ENCODE peak calls at places on chromosomes 6 and 20, in six cellular contexts. I is neuronal stem cell, D is mesendoderm, O is H1, S is IMR-90, L is H9. F is an unnamed sample.

GRCh38 chr6:126202689-126203088 is 137.2 kb upstream of the CENPW start:
- DNase-seq in I (no peak), D (no peak), O (no peak), S (no peak), L (no peak), F (no peak)

GRCh38 chr6:170552765-170553685 is at the start of gene PSMB1:
- DNase-seq in I (peak), D (peak), O (peak), S (peak), L (peak), F (peak)

GRCh38 chr6:149246691-149247384 is 70.7 kb upstream of the TAB2 start:
- DNase-seq in I (no peak), D (no peak), O (no peak), S (no peak), L (no peak), F (no peak)

GRCh38 chr6:149965191-149966020 is 1.7 kb downstream of the ULBP1 start:
- DNase-seq in I (no peak), D (peak), O (no peak), S (no peak), L (no peak), F (peak)

GRCh38 chr6:11209941-11210340 is 22.5 kb downstream of the NEDD9 start:
- DNase-seq in I (no peak), D (no peak), O (no peak), S (peak), L (no peak), F (peak)

GRCh38 chr20:44074252-44075151 is 112.5 kb downstream of the JPH2 start:
- DNase-seq in I (no peak), D (no peak), O (no peak), S (peak), L (no peak), F (peak)

GRCh38 chr6:80742481-80742880 is 636.0 kb downstream of the BCKDHB start:
- DNase-seq in I (no peak), D (peak), O (no peak), S (peak), L (no peak), F (peak)

GRCh38 chr6:125855783-125856182 is 65.0 kb downstream of the NCOA7 start:
- DNase-seq in I (no peak), D (no peak), O (no peak), S (no peak), L (no peak), F (no peak)

GRCh38 chr20:22770240-22770800 is 185.9 kb upstream of the FOXA2 start:
- DNase-seq in I (no peak), D (no peak), O (no peak), S (no peak), L (no peak), F (no peak)

GRCh38 chr6:164308339-164308738 is 893.8 kb downstream of the QKI start:
- DNase-seq in I (no peak), D (no peak), O (no peak), S (no peak), L (no peak), F (no peak)

GRCh38 chr6:119067091-119067490 is 11.4 kb downstream of the FAM184A start:
- DNase-seq in I (no peak), D (peak), O (no peak), S (no peak), L (no peak), F (no peak)

GRCh38 chr20:55160996-55161395 is 685.6 kb downstream of the DOK5 start:
- DNase-seq in I (no peak), D (no peak), O (no peak), S (no peak), L (no peak), F (no peak)

GRCh38 chr20:6599876-6600275 is 167.6 kb upstream of the BMP2 start:
- DNase-seq in I (no peak), D (no peak), O (no peak), S (peak), L (no peak), F (peak)

GRCh38 chr6:112443666-112444065 is 96.5 kb downstream of the RFPL4B start:
- DNase-seq in I (no peak), D (no peak), O (no peak), S (peak), L (no peak), F (peak)

GRCh38 chr20:63591147-63591533 is 17.1 kb upstream of the HELZ2 start:
- DNase-seq in I (no peak), D (no peak), O (no peak), S (no peak), L (no peak), F (no peak)

GRCh38 chr6:153625089-153625488 is 414.0 kb upstream of the OPRM1 start:
- DNase-seq in I (peak), D (peak), O (no peak), S (no peak), L (no peak), F (peak)

GRCh38 chr6:39961178-39961577 is 26.9 kb upstream of the MOCS1 start:
- DNase-seq in I (no peak), D (no peak), O (no peak), S (peak), L (no peak), F (peak)

GRCh38 chr20:11777861-11778570 is 139.7 kb upstream of the BTBD3 start:
- DNase-seq in I (no peak), D (no peak), O (no peak), S (peak), L (no peak), F (peak)

GRCh38 chr6:47248446-47248845 is 61.3 kb downstream of the TNFRSF21 start:
- DNase-seq in I (no peak), D (no peak), O (no peak), S (no peak), L (no peak), F (no peak)

GRCh38 chr6:21171801-21172200 is 421.8 kb upstream of the SOX4 start:
- DNase-seq in I (no peak), D (no peak), O (no peak), S (no peak), L (no peak), F (no peak)

GRCh38 chr20:48718914-48719578 is 108.8 kb downstream of the PREX1 start:
- DNase-seq in I (no peak), D (no peak), O (no peak), S (no peak), L (no peak), F (no peak)

GRCh38 chr6:79070206-79070825 is 7.7 kb downstream of the PHIP start:
- DNase-seq in I (no peak), D (no peak), O (no peak), S (peak), L (no peak), F (peak)

GRCh38 chr6:46626228-46626909 is 26.2 kb downstream of the CYP39A1 start:
- DNase-seq in I (peak), D (peak), O (no peak), S (peak), L (no peak), F (peak)

GRCh38 chr6:11224252-11224965 is 8.1 kb downstream of the NEDD9 start:
- DNase-seq in I (no peak), D (no peak), O (no peak), S (peak), L (no peak), F (peak)

GRCh38 chr20:64101731-64102621 is 5.4 kb downstream of the NPBWR2 start:
- DNase-seq in I (peak), D (peak), O (no peak), S (no peak), L (peak), F (no peak)

DNA sequence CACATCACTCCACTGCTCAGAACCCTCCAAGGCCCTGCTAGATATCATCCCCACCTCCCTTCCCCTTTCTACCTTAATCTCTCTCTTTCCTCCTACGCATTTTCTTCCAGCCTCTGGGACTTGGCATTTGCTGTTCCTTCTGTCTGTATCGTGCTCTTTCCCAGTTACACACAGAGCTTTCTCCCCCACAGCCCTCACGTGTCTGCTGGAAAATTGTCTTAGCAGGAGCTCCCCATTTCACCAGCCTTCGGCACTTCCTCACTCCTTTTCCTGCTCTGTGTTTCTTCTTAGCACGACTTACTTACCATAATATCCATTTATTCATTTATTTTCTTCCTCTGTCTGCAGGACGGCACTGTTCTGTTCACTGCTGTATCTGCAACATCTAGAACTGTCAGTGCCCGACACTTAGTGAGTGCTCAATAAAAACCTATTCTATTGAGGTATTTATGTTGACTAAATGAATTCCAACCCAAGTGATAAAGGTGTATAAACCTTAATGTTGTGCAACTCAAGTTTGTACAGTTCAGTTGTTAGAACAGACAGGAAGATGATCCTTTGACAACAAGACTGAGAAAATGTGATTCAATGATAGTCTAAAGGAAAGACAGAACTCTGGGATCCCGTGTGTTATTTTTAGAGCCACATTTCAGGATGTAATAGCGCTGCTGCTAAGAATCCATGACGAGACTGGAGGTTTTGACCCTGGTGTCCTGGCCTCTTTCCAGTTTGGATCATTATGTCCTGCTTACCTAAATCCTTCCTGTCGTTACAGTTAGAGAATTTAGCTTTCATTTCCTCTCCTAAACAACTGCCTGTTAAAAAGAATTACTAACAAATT is 170.1 kb upstream of the LAMP5 start:
- DNase-seq in I (no peak), D (no peak), O (no peak), S (peak), L (no peak), F (peak)
- H3K4me2 ChIP-seq in I (no peak), D (no peak), O (no peak), S (peak), L (no peak), F (no peak)

GRCh38 chr20:3796477-3797225 is 541 bp downstream of the CDC25B start:
- DNase-seq in I (no peak), D (no peak), O (no peak), S (no peak), L (no peak), F (no peak)
- H2BK15ac ChIP-seq in I (peak), D (no peak), O (no peak), S (peak), L (no peak), F (peak)

GRCh38 chr20:57441510-57442154 is 50.4 kb downstream of the RBM38 start:
- DNase-seq in I (no peak), D (no peak), O (no peak), S (no peak), L (no peak), F (no peak)
- H3K4me2 ChIP-seq in I (no peak), D (no peak), O (no peak), S (no peak), L (no peak), F (no peak)

DNA sequence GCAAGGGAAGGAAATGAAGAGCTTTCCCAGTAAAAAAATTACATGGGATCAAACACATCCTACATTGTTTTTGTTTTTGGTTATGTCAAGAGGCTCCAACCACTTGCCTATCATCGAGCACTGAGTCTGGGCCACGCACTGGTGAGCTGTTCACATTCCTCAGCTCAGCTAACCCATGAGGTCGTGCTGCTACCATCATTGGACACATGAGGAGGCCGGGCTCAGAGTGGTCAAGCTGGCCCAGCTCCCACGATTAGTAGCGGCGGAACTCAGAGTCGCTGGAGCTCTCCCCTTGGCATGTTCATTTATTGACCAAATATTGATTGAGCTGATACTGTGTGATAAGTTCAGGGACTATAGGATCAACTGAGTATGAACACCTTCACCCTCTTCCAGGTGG is 164.9 kb downstream of the CDH26 start:
- DNase-seq in I (no peak), D (no peak), O (no peak), S (no peak), L (no peak), F (no peak)
- H2BK15ac ChIP-seq in I (no peak), D (no peak), O (no peak), S (no peak), L (no peak), F (no peak)